ENCODE peak calls at places on chromosome 2, in six cellular contexts. P is adrenal gland, J is WERI-Rb-1, Q is astrocyte of the spinal cord, C is BE2C, U is cardiac fibroblast. T is an unnamed sample.

GRCh38 chr2:74894261-74895030 is 60.5 kb downstream of the HK2 start:
- DNase-seq in P (no peak), J (no peak), Q (peak; percentile 55), C (no peak), U (peak; percentile 92), T (no peak)

GRCh38 chr2:55751966-55752365 is 58.3 kb upstream of the PNPT1 start:
- DNase-seq in P (no peak), J (no peak), Q (no peak), C (no peak), U (peak; percentile 46), T (no peak)

GRCh38 chr2:235270951-235271350 is 222.9 kb upstream of the AGAP1 start:
- DNase-seq in P (no peak), J (no peak), Q (peak; percentile 87), C (no peak), U (peak; percentile 82), T (peak; percentile 75)

GRCh38 chr2:197237720-197238370 is 72.7 kb downstream of the ANKRD44 start:
- DNase-seq in P (no peak), J (no peak), Q (no peak), C (no peak), U (no peak), T (no peak)

GRCh38 chr2:138531913-138532312 is 30.3 kb downstream of the SPOPL start:
- DNase-seq in P (no peak), J (no peak), Q (peak; percentile 19), C (peak; percentile 22), U (peak; percentile 20), T (no peak)

GRCh38 chr2:132617989-132618388 is 52.0 kb downstream of the LYPD1 start:
- DNase-seq in P (no peak), J (no peak), Q (no peak), C (no peak), U (no peak), T (no peak)

GRCh38 chr2:96092580-96092877 is 23.8 kb downstream of the ADRA2B start:
- DNase-seq in P (no peak), J (peak; percentile 79), Q (no peak), C (no peak), U (no peak), T (no peak)

GRCh38 chr2:69945900-69946299 is 15.5 kb downstream of the ASPRV1 start:
- DNase-seq in P (no peak), J (no peak), Q (no peak), C (no peak), U (no peak), T (no peak)

GRCh38 chr2:176753752-176754474 is 458.7 kb upstream of the HNRNPA3 start:
- DNase-seq in P (peak; percentile 2), J (no peak), Q (no peak), C (no peak), U (no peak), T (peak; percentile 12)

GRCh38 chr2:234310166-234310565 is 186.7 kb downstream of the ARL4C start:
- DNase-seq in P (no peak), J (no peak), Q (no peak), C (no peak), U (no peak), T (no peak)

GRCh38 chr2:11371099-11371937 is 26.9 kb upstream of the ROCK2 start:
- DNase-seq in P (no peak), J (no peak), Q (no peak), C (no peak), U (no peak), T (no peak)

GRCh38 chr2:237486334-237486818 is 675 bp upstream of the MLPH start:
- DNase-seq in P (no peak), J (no peak), Q (peak; percentile 51), C (no peak), U (peak; percentile 53), T (no peak)

GRCh38 chr2:130391872-130392670 is 36.2 kb downstream of the PTPN18 start:
- DNase-seq in P (peak; percentile 47), J (peak; percentile 56), Q (no peak), C (peak; percentile 14), U (no peak), T (no peak)

GRCh38 chr2:199230091-199230490 is 227.6 kb downstream of the SATB2 start:
- DNase-seq in P (no peak), J (no peak), Q (no peak), C (no peak), U (peak; percentile 56), T (peak; percentile 66)

GRCh38 chr2:190459881-190460280 is 51.7 kb downstream of the MFSD6 start:
- DNase-seq in P (no peak), J (no peak), Q (no peak), C (no peak), U (no peak), T (no peak)

GRCh38 chr2:198731842-198732421 is 725.8 kb downstream of the SATB2 start:
- DNase-seq in P (no peak), J (no peak), Q (no peak), C (no peak), U (peak; percentile 19), T (no peak)

GRCh38 chr2:153416071-153416470 is 62.5 kb downstream of the RPRM start:
- DNase-seq in P (no peak), J (no peak), Q (peak; percentile 6), C (no peak), U (no peak), T (no peak)

GRCh38 chr2:213723707-213724106 is 439.4 kb downstream of the SPAG16 start:
- DNase-seq in P (no peak), J (no peak), Q (no peak), C (no peak), U (no peak), T (no peak)

GRCh38 chr2:25089605-25090424 is 47.9 kb downstream of the EFR3B start:
- DNase-seq in P (no peak), J (no peak), Q (no peak), C (no peak), U (no peak), T (no peak)

GRCh38 chr2:109523536-109524361 is 90.0 kb downstream of the SEPTIN10 start:
- DNase-seq in P (no peak), J (no peak), Q (no peak), C (no peak), U (no peak), T (no peak)

GRCh38 chr2:36355157-36355889 is at the start of gene CRIM1:
- DNase-seq in P (peak; percentile 91), J (peak; percentile 88), Q (peak; percentile 95), C (peak; percentile 54), U (peak; percentile 90), T (no peak)

GRCh38 chr2:129277188-129277587 is 702.3 kb upstream of the RAB6C start:
- DNase-seq in P (no peak), J (no peak), Q (no peak), C (no peak), U (no peak), T (no peak)

GRCh38 chr2:234548720-234549420 is 52.0 kb upstream of the ARL4C start:
- DNase-seq in P (no peak), J (no peak), Q (peak; percentile 80), C (no peak), U (peak; percentile 77), T (no peak)

DNA sequence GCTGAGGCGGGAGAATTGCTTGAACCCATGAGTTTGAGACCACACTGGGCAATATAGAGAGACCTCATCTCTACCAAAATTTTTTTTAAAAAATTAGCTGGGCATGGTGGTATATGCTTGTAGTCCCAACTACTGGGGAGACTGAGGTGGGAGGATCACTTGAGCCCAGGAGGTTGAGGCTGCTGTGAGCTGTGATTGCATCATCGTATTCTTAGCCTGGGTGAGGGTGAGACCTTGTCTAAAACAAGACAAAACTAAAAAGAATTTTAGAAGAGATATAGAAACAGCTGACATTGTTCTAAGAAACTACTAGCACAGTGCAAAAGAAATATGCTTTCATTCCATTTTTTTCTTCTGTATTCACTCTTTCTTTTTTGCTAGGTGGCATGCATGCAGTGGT is 298.4 kb downstream of the NYAP2 start:
- DNase-seq in P (no peak), J (no peak), Q (no peak), C (no peak), U (no peak), T (no peak)
- H3K4me3 ChIP-seq in P (no peak overlapping the region), J (no peak overlapping the region), Q (no peak overlapping the region), C (no peak overlapping the region), U (no peak overlapping the region), T (no peak overlapping the region)

DNA sequence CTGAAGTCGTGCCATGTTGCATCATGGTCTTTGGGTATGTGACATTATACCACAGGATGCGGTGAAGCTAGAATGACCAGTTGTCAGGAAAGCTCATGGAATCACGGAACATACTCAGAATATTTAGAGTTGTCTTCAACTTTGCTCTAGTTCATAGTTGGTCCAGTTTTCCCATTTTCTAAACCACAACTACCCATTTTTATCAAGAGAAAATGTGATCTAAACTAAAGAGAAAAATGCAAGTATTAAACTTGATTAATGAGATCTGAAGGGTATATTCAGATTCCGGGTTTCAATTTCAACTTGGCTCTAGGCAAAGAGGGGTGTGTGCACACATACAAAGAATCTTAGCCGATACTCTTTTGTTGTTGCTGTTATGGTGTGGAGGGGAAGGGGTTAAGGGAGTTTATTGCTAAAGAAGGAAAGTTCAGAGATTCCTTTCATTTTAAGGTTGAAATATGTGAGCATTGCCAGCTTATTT is 516.5 kb upstream of the ZEB2 start:
- DNase-seq in P (no peak), J (no peak), Q (no peak), C (no peak), U (peak; percentile 40), T (no peak)
- H3K4me3 ChIP-seq in P (no peak overlapping the region), J (no peak overlapping the region), Q (no peak overlapping the region), C (no peak overlapping the region), U (no peak overlapping the region), T (no peak overlapping the region)

GRCh38 chr2:4884117-4884571 is 808.0 kb upstream of the SOX11 start:
- DNase-seq in P (no peak), J (no peak), Q (no peak), C (no peak), U (no peak), T (no peak)
- H3K4me3 ChIP-seq in P (no peak overlapping the region), J (no peak overlapping the region), Q (no peak overlapping the region), C (no peak overlapping the region), U (no peak overlapping the region), T (no peak overlapping the region)

GRCh38 chr2:27096748-27097297 is 10.3 kb downstream of the KHK start:
- DNase-seq in P (no peak), J (no peak), Q (no peak), C (no peak), U (no peak), T (no peak)

GRCh38 chr2:27095427-27095744 is 8.8 kb downstream of the KHK start:
- DNase-seq in P (no peak), J (no peak), Q (no peak), C (no peak), U (no peak), T (no peak)

GRCh38 chr2:27097341-27097740 is 10.8 kb downstream of the KHK start:
- DNase-seq in P (no peak), J (no peak), Q (no peak), C (no peak), U (no peak), T (no peak)

GRCh38 chr2:27094353-27094984 is 7.9 kb downstream of the KHK start:
- DNase-seq in P (no peak), J (no peak), Q (no peak), C (no peak), U (no peak), T (no peak)

GRCh38 chr2:27095745-27096651 is 9.4 kb downstream of the KHK start:
- DNase-seq in P (peak; percentile 78), J (peak; percentile 73), Q (peak; percentile 44), C (peak; percentile 82), U (peak; percentile 70), T (no peak)
- H3K4me3 ChIP-seq in P (peak overlapping the region; percentile 41), J (peak overlapping the region; percentile 42), Q (peak overlapping the region; percentile 16), C (peak overlapping the region; percentile 65), U (no peak overlapping the region), T (peak overlapping the region; percentile 23)

GRCh38 chr2:239285071-239285931 is 115.5 kb downstream of the HDAC4 start:
- DNase-seq in P (no peak), J (no peak), Q (no peak), C (peak; percentile 8), U (no peak), T (peak; percentile 85)
- H3K4me3 ChIP-seq in P (no peak overlapping the region), J (no peak overlapping the region), Q (no peak overlapping the region), C (no peak overlapping the region), U (no peak overlapping the region), T (peak overlapping the region; percentile 20)

T was measured in HL-60.